ENCODE peak calls at places on chromosomes 6 and 20, in six cellular contexts. G is AG09309; Z is stimulated activated naive CD8-positive, alpha-beta T cell treated with anti-CD3 and anti-CD28 coated beads, Interleukin-15, Interleukin-2, amounts not matched to agents 100 U/mL and 50 U/mL, for 24 hours; V is pons; P is left ventricle myocardium inferior; K is astrocyte of the spinal cord. A is an unnamed sample.
A peak's percentile ranks its signal among the peaks of the same experiment; 100 is the strongest.

GRCh38 chr6:166008441-166009369 is 158.9 kb downstream of the TBXT start:
- DNase-seq in G (no peak), Z (no peak), V (no peak), P (no peak), K (peak; percentile 64), A (peak; percentile 65)

GRCh38 chr6:167578371-167578901 is 248.3 kb upstream of the AFDN start:
- DNase-seq in G (no peak), Z (no peak), V (no peak), P (no peak), K (no peak), A (no peak)

GRCh38 chr20:49484180-49485140 is 2.0 kb upstream of the KCNB1 start:
- DNase-seq in G (peak; percentile 16), Z (peak; percentile 79), V (peak; percentile 43), P (peak; percentile 78), K (peak; percentile 62), A (peak; percentile 73)

GRCh38 chr20:3106658-3107463 is 22.3 kb upstream of the AVP start:
- DNase-seq in G (no peak), Z (no peak), V (no peak), P (no peak), K (no peak), A (no peak)

GRCh38 chr6:100269189-100269588 is 195.5 kb downstream of the SIM1 start:
- DNase-seq in G (peak; percentile 43), Z (no peak), V (no peak), P (no peak), K (peak; percentile 82), A (peak; percentile 54)

GRCh38 chr6:28769626-28770402 is 154.0 kb downstream of the TRIM27 start:
- DNase-seq in G (no peak), Z (no peak), V (no peak), P (no peak), K (peak; percentile 55), A (peak; percentile 67)

GRCh38 chr6:152147269-152147668 is 339.8 kb downstream of the ESR1 start:
- DNase-seq in G (no peak), Z (no peak), V (no peak), P (no peak), K (no peak), A (no peak)

GRCh38 chr6:163955131-163955530 is 540.6 kb downstream of the QKI start:
- DNase-seq in G (peak; percentile 41), Z (no peak), V (no peak), P (no peak), K (peak; percentile 75), A (peak; percentile 81)

GRCh38 chr6:39893286-39893685 is 41.0 kb downstream of the MOCS1 start:
- DNase-seq in G (no peak), Z (no peak), V (no peak), P (no peak), K (no peak), A (no peak)

GRCh38 chr6:32964776-32965175 is 3.6 kb upstream of the BRD2 start:
- DNase-seq in G (no peak), Z (no peak), V (no peak), P (no peak), K (no peak), A (no peak)

GRCh38 chr6:56359201-56359899 is 112.0 kb upstream of the COL21A1 start:
- DNase-seq in G (no peak), Z (peak; percentile 55), V (peak; percentile 80), P (no peak), K (peak; percentile 72), A (peak; percentile 70)

GRCh38 chr20:21511850-21512633 is 1.8 kb downstream of the NKX2-2 start:
- DNase-seq in G (no peak), Z (no peak), V (no peak), P (no peak), K (no peak), A (no peak)

GRCh38 chr20:17394411-17394810 is 136.8 kb downstream of the BFSP1 start:
- DNase-seq in G (no peak), Z (no peak), V (no peak), P (no peak), K (no peak), A (no peak)

GRCh38 chr20:3653921-3654320 is 9.3 kb downstream of the GFRA4 start:
- DNase-seq in G (no peak), Z (no peak), V (no peak), P (no peak), K (no peak), A (no peak)

GRCh38 chr6:39933669-39934059 is 598 bp downstream of the MOCS1 start:
- DNase-seq in G (no peak), Z (no peak), V (no peak), P (no peak), K (no peak), A (no peak)

GRCh38 chr6:39543117-39543516 is 182.1 kb downstream of the KIF6 start:
- DNase-seq in G (no peak), Z (no peak), V (no peak), P (peak; percentile 58), K (no peak), A (no peak)

GRCh38 chr6:34062815-34063214 is 83.1 kb downstream of the GRM4 start:
- DNase-seq in G (no peak), Z (no peak), V (no peak), P (no peak), K (no peak), A (no peak)

GRCh38 chr6:10419749-10420545 is 5.1 kb upstream of the TFAP2A start:
- DNase-seq in G (no peak), Z (no peak), V (no peak), P (no peak), K (no peak), A (no peak)

GRCh38 chr20:41692479-41693135 is 74.4 kb upstream of the CHD6 start:
- DNase-seq in G (no peak), Z (peak; percentile 74), V (peak; percentile 86), P (peak; percentile 85), K (peak; percentile 73), A (peak; percentile 75)

GRCh38 chr6:112252571-112253504 is 1.5 kb downstream of the LAMA4 start:
- DNase-seq in G (no peak), Z (no peak), V (no peak), P (no peak), K (peak; percentile 61), A (no peak)

GRCh38 chr6:166633732-166634535 is 6.9 kb upstream of the RPS6KA2 start:
- DNase-seq in G (no peak), Z (no peak), V (no peak), P (peak; percentile 53), K (no peak), A (peak; percentile 85)

GRCh38 chr6:168105813-168106660 is 27.0 kb upstream of the FRMD1 start:
- DNase-seq in G (no peak), Z (no peak), V (no peak), P (peak; percentile 4), K (no peak), A (no peak)

GRCh38 chr6:169034523-169035167 is 219.0 kb downstream of the THBS2 start:
- DNase-seq in G (peak; percentile 73), Z (no peak), V (no peak), P (no peak), K (no peak), A (peak; percentile 98)

GRCh38 chr20:21982559-21982958 is 277.1 kb downstream of the PAX1 start:
- DNase-seq in G (no peak), Z (no peak), V (no peak), P (no peak), K (peak; percentile 4), A (no peak)

GRCh38 chr6:34232901-34233300 is 3.8 kb upstream of the HMGA1 start:
- DNase-seq in G (no peak), Z (no peak), V (no peak), P (no peak), K (peak; percentile 39), A (peak; percentile 59)

GRCh38 chr6:108736832-108737231 is 111.4 kb upstream of the ARMC2 start:
- DNase-seq in G (no peak), Z (no peak), V (no peak), P (no peak), K (peak; percentile 77), A (peak; percentile 85)

GRCh38 chr6:91708534-91708933 is 1121.7 kb upstream of the MAP3K7 start:
- DNase-seq in G (no peak), Z (no peak), V (no peak), P (no peak), K (no peak), A (no peak)

GRCh38 chr6:11277275-11278206 is 45.1 kb upstream of the NEDD9 start:
- DNase-seq in G (peak; percentile 73), Z (peak; percentile 22), V (no peak), P (no peak), K (peak; percentile 81), A (peak; percentile 87)

GRCh38 chr20:17614176-17614811 is 44.4 kb downstream of the DSTN start:
- DNase-seq in G (no peak), Z (no peak), V (no peak), P (peak; percentile 87), K (peak; percentile 23), A (peak; percentile 34)

GRCh38 chr6:162572240-162572639 is 155.3 kb downstream of the PRKN start:
- DNase-seq in G (no peak), Z (no peak), V (no peak), P (no peak), K (no peak), A (no peak)

GRCh38 chr20:13105864-13106457 is 97.2 kb downstream of the SPTLC3 start:
- DNase-seq in G (no peak), Z (no peak), V (peak; percentile 48), P (no peak), K (peak; percentile 54), A (peak; percentile 60)

GRCh38 chr6:91816335-91816734 is 1229.5 kb upstream of the MAP3K7 start:
- DNase-seq in G (no peak), Z (no peak), V (no peak), P (no peak), K (no peak), A (no peak)

GRCh38 chr6:125872259-125872921 is 81.6 kb downstream of the NCOA7 start:
- DNase-seq in G (no peak), Z (no peak), V (no peak), P (no peak), K (no peak), A (peak; percentile 35)

GRCh38 chr6:45569210-45569945 is 191.6 kb upstream of the SUPT3H start:
- DNase-seq in G (no peak), Z (no peak), V (peak; percentile 9), P (peak; percentile 33), K (no peak), A (peak; percentile 32)

GRCh38 chr20:20549267-20549612 is 163.2 kb downstream of the RALGAPA2 start:
- DNase-seq in G (no peak), Z (no peak), V (no peak), P (no peak), K (no peak), A (peak; percentile 61)

GRCh38 chr20:39429716-39430115 is 467.6 kb downstream of the DHX35 start:
- DNase-seq in G (no peak), Z (no peak), V (peak; percentile 29), P (no peak), K (no peak), A (peak; percentile 47)

GRCh38 chr6:21891065-21891464 is 297.5 kb downstream of the SOX4 start:
- DNase-seq in G (no peak), Z (no peak), V (no peak), P (no peak), K (no peak), A (no peak)

GRCh38 chr6:49336514-49337131 is 126.4 kb downstream of the MMUT start:
- DNase-seq in G (peak; percentile 46), Z (no peak), V (no peak), P (no peak), K (no peak), A (peak; percentile 14)

A was measured in RPMI7951.